ENCODE peak calls at places on chromosomes 4 and X, in nine cellular contexts. One of them, this sample, is unnamed.

GRCh38 chr4:125316391-125316780 is 1.6 kb downstream of the FAT4 start:
- DNase-seq in NCI-H748 treated with DMSO at 0.1 percent for 48 hours: no peak
- DNase-seq in Right ventricle myocardium superior: peak
- DNase-seq in activated CD4-positive, alpha-beta T cell treated with anti-CD3 and anti-CD28 coated beads for 24 hours: no peak
- DNase-seq in aorta: peak
- DNase-seq in DMS153: peak
- DNase-seq in HuH-7: no peak
- DNase-seq in A549: peak
- DNase-seq in ELR: peak
- DNase-seq in this sample: peak

GRCh38 chrX:13888284-13888683 is 71.4 kb upstream of the GPM6B start:
- DNase-seq in NCI-H748 treated with DMSO at 0.1 percent for 48 hours: no peak
- DNase-seq in A549: no peak
- DNase-seq in activated CD4-positive, alpha-beta T cell treated with anti-CD3 and anti-CD28 coated beads for 24 hours: no peak
- DNase-seq in DMS153: peak
- DNase-seq in Right ventricle myocardium superior: no peak
- DNase-seq in ELR: no peak
- DNase-seq in HuH-7: no peak
- DNase-seq in aorta: no peak
- DNase-seq in this sample: no peak

GRCh38 chr4:108536577-108536976 is 83.8 kb upstream of the RPL34 start:
- DNase-seq in HuH-7: no peak
- DNase-seq in aorta: no peak
- DNase-seq in NCI-H748 treated with DMSO at 0.1 percent for 48 hours: no peak
- DNase-seq in DMS153: peak
- DNase-seq in Right ventricle myocardium superior: no peak
- DNase-seq in ELR: no peak
- DNase-seq in A549: no peak
- DNase-seq in activated CD4-positive, alpha-beta T cell treated with anti-CD3 and anti-CD28 coated beads for 24 hours: no peak
- DNase-seq in this sample: no peak

GRCh38 chr4:28421221-28421620 is 1560.6 kb downstream of the STIM2 start:
- DNase-seq in Right ventricle myocardium superior: no peak
- DNase-seq in A549: no peak
- DNase-seq in aorta: no peak
- DNase-seq in activated CD4-positive, alpha-beta T cell treated with anti-CD3 and anti-CD28 coated beads for 24 hours: no peak
- DNase-seq in HuH-7: no peak
- DNase-seq in NCI-H748 treated with DMSO at 0.1 percent for 48 hours: no peak
- DNase-seq in ELR: no peak
- DNase-seq in DMS153: no peak
- DNase-seq in this sample: no peak

GRCh38 chrX:19121898-19122640 is at the start of gene ADGRG2:
- DNase-seq in activated CD4-positive, alpha-beta T cell treated with anti-CD3 and anti-CD28 coated beads for 24 hours: no peak
- DNase-seq in HuH-7: peak
- DNase-seq in aorta: peak
- DNase-seq in NCI-H748 treated with DMSO at 0.1 percent for 48 hours: no peak
- DNase-seq in A549: peak
- DNase-seq in DMS153: no peak
- DNase-seq in ELR: peak
- DNase-seq in Right ventricle myocardium superior: peak
- DNase-seq in this sample: peak

GRCh38 chrX:40471965-40472648 is 108.7 kb upstream of the ATP6AP2 start:
- DNase-seq in NCI-H748 treated with DMSO at 0.1 percent for 48 hours: peak
- DNase-seq in ELR: peak
- DNase-seq in Right ventricle myocardium superior: no peak
- DNase-seq in DMS153: peak
- DNase-seq in activated CD4-positive, alpha-beta T cell treated with anti-CD3 and anti-CD28 coated beads for 24 hours: no peak
- DNase-seq in aorta: peak
- DNase-seq in A549: peak
- DNase-seq in HuH-7: peak
- DNase-seq in this sample: no peak

GRCh38 chr4:119585771-119586170 is 42.8 kb downstream of the PDE5A start:
- DNase-seq in NCI-H748 treated with DMSO at 0.1 percent for 48 hours: no peak
- DNase-seq in Right ventricle myocardium superior: no peak
- DNase-seq in aorta: no peak
- DNase-seq in ELR: peak
- DNase-seq in DMS153: no peak
- DNase-seq in HuH-7: no peak
- DNase-seq in A549: no peak
- DNase-seq in activated CD4-positive, alpha-beta T cell treated with anti-CD3 and anti-CD28 coated beads for 24 hours: no peak
- DNase-seq in this sample: peak

GRCh38 chrX:13013353-13014110 is 30.9 kb downstream of the FAM9C start:
- DNase-seq in activated CD4-positive, alpha-beta T cell treated with anti-CD3 and anti-CD28 coated beads for 24 hours: no peak
- DNase-seq in ELR: no peak
- DNase-seq in Right ventricle myocardium superior: no peak
- DNase-seq in HuH-7: no peak
- DNase-seq in aorta: no peak
- DNase-seq in DMS153: peak
- DNase-seq in NCI-H748 treated with DMSO at 0.1 percent for 48 hours: no peak
- DNase-seq in A549: peak
- DNase-seq in this sample: no peak

GRCh38 chrX:107674480-107675364 is 46.4 kb downstream of the PRPS1 start:
- DNase-seq in DMS153: no peak
- DNase-seq in NCI-H748 treated with DMSO at 0.1 percent for 48 hours: no peak
- DNase-seq in A549: no peak
- DNase-seq in Right ventricle myocardium superior: peak
- DNase-seq in activated CD4-positive, alpha-beta T cell treated with anti-CD3 and anti-CD28 coated beads for 24 hours: no peak
- DNase-seq in HuH-7: no peak
- DNase-seq in ELR: peak
- DNase-seq in aorta: peak
- DNase-seq in this sample: peak

GRCh38 chr4:48212165-48212564 is 57.5 kb downstream of the TEC start:
- DNase-seq in Right ventricle myocardium superior: no peak
- DNase-seq in DMS153: no peak
- DNase-seq in A549: no peak
- DNase-seq in activated CD4-positive, alpha-beta T cell treated with anti-CD3 and anti-CD28 coated beads for 24 hours: no peak
- DNase-seq in NCI-H748 treated with DMSO at 0.1 percent for 48 hours: no peak
- DNase-seq in ELR: no peak
- DNase-seq in aorta: no peak
- DNase-seq in HuH-7: no peak
- DNase-seq in this sample: no peak

GRCh38 chr4:83546796-83547195 is 10.9 kb downstream of the GPAT3 start:
- DNase-seq in HuH-7: no peak
- DNase-seq in ELR: no peak
- DNase-seq in Right ventricle myocardium superior: no peak
- DNase-seq in activated CD4-positive, alpha-beta T cell treated with anti-CD3 and anti-CD28 coated beads for 24 hours: no peak
- DNase-seq in NCI-H748 treated with DMSO at 0.1 percent for 48 hours: no peak
- DNase-seq in aorta: no peak
- DNase-seq in DMS153: no peak
- DNase-seq in A549: no peak
- DNase-seq in this sample: no peak

GRCh38 chrX:153635788-153636668 is 11.0 kb upstream of the DUSP9 start:
- DNase-seq in A549: peak
- DNase-seq in DMS153: peak
- DNase-seq in aorta: peak
- DNase-seq in Right ventricle myocardium superior: no peak
- DNase-seq in HuH-7: peak
- DNase-seq in NCI-H748 treated with DMSO at 0.1 percent for 48 hours: no peak
- DNase-seq in activated CD4-positive, alpha-beta T cell treated with anti-CD3 and anti-CD28 coated beads for 24 hours: no peak
- DNase-seq in ELR: peak
- DNase-seq in this sample: peak

GRCh38 chr4:5884804-5885203 is 8.1 kb downstream of the CRMP1 start:
- DNase-seq in Right ventricle myocardium superior: no peak
- DNase-seq in aorta: no peak
- DNase-seq in A549: no peak
- DNase-seq in DMS153: no peak
- DNase-seq in ELR: no peak
- DNase-seq in HuH-7: no peak
- DNase-seq in activated CD4-positive, alpha-beta T cell treated with anti-CD3 and anti-CD28 coated beads for 24 hours: no peak
- DNase-seq in NCI-H748 treated with DMSO at 0.1 percent for 48 hours: peak
- DNase-seq in this sample: no peak

GRCh38 chrX:148609766-148610698 is 109.6 kb downstream of the AFF2 start:
- DNase-seq in activated CD4-positive, alpha-beta T cell treated with anti-CD3 and anti-CD28 coated beads for 24 hours: no peak
- DNase-seq in ELR: no peak
- DNase-seq in HuH-7: no peak
- DNase-seq in DMS153: peak
- DNase-seq in Right ventricle myocardium superior: no peak
- DNase-seq in aorta: no peak
- DNase-seq in NCI-H748 treated with DMSO at 0.1 percent for 48 hours: no peak
- DNase-seq in A549: no peak
- DNase-seq in this sample: peak

GRCh38 chr4:127124919-127125318 is 507.8 kb upstream of the INTU start:
- DNase-seq in HuH-7: no peak
- DNase-seq in DMS153: no peak
- DNase-seq in activated CD4-positive, alpha-beta T cell treated with anti-CD3 and anti-CD28 coated beads for 24 hours: no peak
- DNase-seq in A549: no peak
- DNase-seq in NCI-H748 treated with DMSO at 0.1 percent for 48 hours: no peak
- DNase-seq in Right ventricle myocardium superior: no peak
- DNase-seq in aorta: no peak
- DNase-seq in ELR: peak
- DNase-seq in this sample: no peak

GRCh38 chr4:150389896-150390530 is 191.9 kb upstream of the MAB21L2 start:
- DNase-seq in aorta: no peak
- DNase-seq in Right ventricle myocardium superior: no peak
- DNase-seq in NCI-H748 treated with DMSO at 0.1 percent for 48 hours: no peak
- DNase-seq in ELR: no peak
- DNase-seq in activated CD4-positive, alpha-beta T cell treated with anti-CD3 and anti-CD28 coated beads for 24 hours: no peak
- DNase-seq in A549: no peak
- DNase-seq in HuH-7: no peak
- DNase-seq in DMS153: no peak
- DNase-seq in this sample: no peak

GRCh38 chrX:43005561-43005960 is 227.6 kb upstream of the PPP1R2C start:
- DNase-seq in Right ventricle myocardium superior: no peak
- DNase-seq in NCI-H748 treated with DMSO at 0.1 percent for 48 hours: no peak
- DNase-seq in HuH-7: no peak
- DNase-seq in activated CD4-positive, alpha-beta T cell treated with anti-CD3 and anti-CD28 coated beads for 24 hours: no peak
- DNase-seq in ELR: no peak
- DNase-seq in A549: no peak
- DNase-seq in DMS153: no peak
- DNase-seq in aorta: no peak
- DNase-seq in this sample: no peak

GRCh38 chrX:128464091-128464490 is 411.9 kb upstream of the ACTRT1 start:
- DNase-seq in activated CD4-positive, alpha-beta T cell treated with anti-CD3 and anti-CD28 coated beads for 24 hours: no peak
- DNase-seq in Right ventricle myocardium superior: no peak
- DNase-seq in aorta: no peak
- DNase-seq in ELR: no peak
- DNase-seq in NCI-H748 treated with DMSO at 0.1 percent for 48 hours: no peak
- DNase-seq in A549: peak
- DNase-seq in HuH-7: peak
- DNase-seq in DMS153: no peak
- DNase-seq in this sample: no peak

GRCh38 chr4:47553329-47554125 is 68.5 kb downstream of the ATP10D start:
- DNase-seq in DMS153: no peak
- DNase-seq in aorta: no peak
- DNase-seq in A549: no peak
- DNase-seq in activated CD4-positive, alpha-beta T cell treated with anti-CD3 and anti-CD28 coated beads for 24 hours: no peak
- DNase-seq in NCI-H748 treated with DMSO at 0.1 percent for 48 hours: no peak
- DNase-seq in ELR: peak
- DNase-seq in HuH-7: no peak
- DNase-seq in Right ventricle myocardium superior: no peak
- DNase-seq in this sample: no peak

GRCh38 chr4:138099385-138099784 is 142.8 kb downstream of the SLC7A11 start:
- DNase-seq in HuH-7: no peak
- DNase-seq in Right ventricle myocardium superior: no peak
- DNase-seq in A549: no peak
- DNase-seq in DMS153: no peak
- DNase-seq in aorta: no peak
- DNase-seq in activated CD4-positive, alpha-beta T cell treated with anti-CD3 and anti-CD28 coated beads for 24 hours: no peak
- DNase-seq in ELR: no peak
- DNase-seq in NCI-H748 treated with DMSO at 0.1 percent for 48 hours: no peak
- DNase-seq in this sample: no peak

GRCh38 chr4:14607578-14607977 is 394.7 kb upstream of the CPEB2 start:
- DNase-seq in HuH-7: no peak
- DNase-seq in aorta: no peak
- DNase-seq in A549: no peak
- DNase-seq in ELR: peak
- DNase-seq in NCI-H748 treated with DMSO at 0.1 percent for 48 hours: no peak
- DNase-seq in DMS153: no peak
- DNase-seq in activated CD4-positive, alpha-beta T cell treated with anti-CD3 and anti-CD28 coated beads for 24 hours: no peak
- DNase-seq in Right ventricle myocardium superior: no peak
- DNase-seq in this sample: peak

GRCh38 chr4:3470244-3471097 is 7.4 kb downstream of the DOK7 start:
- DNase-seq in ELR: peak
- DNase-seq in aorta: no peak
- DNase-seq in activated CD4-positive, alpha-beta T cell treated with anti-CD3 and anti-CD28 coated beads for 24 hours: no peak
- DNase-seq in HuH-7: no peak
- DNase-seq in A549: no peak
- DNase-seq in Right ventricle myocardium superior: peak
- DNase-seq in DMS153: no peak
- DNase-seq in NCI-H748 treated with DMSO at 0.1 percent for 48 hours: no peak
- DNase-seq in this sample: peak

GRCh38 chr4:3287972-3288570 is 4.8 kb upstream of the RGS12 start:
- DNase-seq in DMS153: no peak
- DNase-seq in HuH-7: no peak
- DNase-seq in aorta: no peak
- DNase-seq in NCI-H748 treated with DMSO at 0.1 percent for 48 hours: no peak
- DNase-seq in A549: no peak
- DNase-seq in Right ventricle myocardium superior: peak
- DNase-seq in ELR: no peak
- DNase-seq in activated CD4-positive, alpha-beta T cell treated with anti-CD3 and anti-CD28 coated beads for 24 hours: no peak
- DNase-seq in this sample: no peak

GRCh38 chr4:26048378-26048882 is 134.4 kb downstream of the SMIM20 start:
- DNase-seq in A549: no peak
- DNase-seq in activated CD4-positive, alpha-beta T cell treated with anti-CD3 and anti-CD28 coated beads for 24 hours: no peak
- DNase-seq in Right ventricle myocardium superior: peak
- DNase-seq in DMS153: no peak
- DNase-seq in ELR: peak
- DNase-seq in aorta: peak
- DNase-seq in NCI-H748 treated with DMSO at 0.1 percent for 48 hours: no peak
- DNase-seq in HuH-7: no peak
- DNase-seq in this sample: peak

GRCh38 chr4:140144937-140145336 is 9.0 kb downstream of the MAML3 start:
- DNase-seq in DMS153: no peak
- DNase-seq in HuH-7: no peak
- DNase-seq in aorta: no peak
- DNase-seq in NCI-H748 treated with DMSO at 0.1 percent for 48 hours: no peak
- DNase-seq in Right ventricle myocardium superior: no peak
- DNase-seq in A549: no peak
- DNase-seq in ELR: no peak
- DNase-seq in activated CD4-positive, alpha-beta T cell treated with anti-CD3 and anti-CD28 coated beads for 24 hours: no peak
- DNase-seq in this sample: no peak

GRCh38 chr4:128831526-128832252 is 22.2 kb downstream of the JADE1 start:
- DNase-seq in NCI-H748 treated with DMSO at 0.1 percent for 48 hours: peak
- DNase-seq in HuH-7: no peak
- DNase-seq in Right ventricle myocardium superior: no peak
- DNase-seq in aorta: no peak
- DNase-seq in DMS153: peak
- DNase-seq in A549: peak
- DNase-seq in ELR: no peak
- DNase-seq in activated CD4-positive, alpha-beta T cell treated with anti-CD3 and anti-CD28 coated beads for 24 hours: no peak
- DNase-seq in this sample: no peak

GRCh38 chrX:48945517-48946348 is 11.7 kb downstream of the OTUD5 start:
- DNase-seq in NCI-H748 treated with DMSO at 0.1 percent for 48 hours: peak
- DNase-seq in Right ventricle myocardium superior: peak
- DNase-seq in HuH-7: peak
- DNase-seq in A549: peak
- DNase-seq in ELR: peak
- DNase-seq in DMS153: no peak
- DNase-seq in activated CD4-positive, alpha-beta T cell treated with anti-CD3 and anti-CD28 coated beads for 24 hours: peak
- DNase-seq in aorta: peak
- DNase-seq in this sample: peak

GRCh38 chr4:152680988-152681731 is 1.4 kb upstream of the TMEM154 start:
- DNase-seq in Right ventricle myocardium superior: no peak
- DNase-seq in ELR: peak
- DNase-seq in A549: peak
- DNase-seq in HuH-7: no peak
- DNase-seq in aorta: no peak
- DNase-seq in activated CD4-positive, alpha-beta T cell treated with anti-CD3 and anti-CD28 coated beads for 24 hours: no peak
- DNase-seq in NCI-H748 treated with DMSO at 0.1 percent for 48 hours: peak
- DNase-seq in DMS153: no peak
- DNase-seq in this sample: peak

GRCh38 chr4:74370912-74371311 is 6.0 kb downstream of the EREG start:
- DNase-seq in ELR: peak
- DNase-seq in A549: peak
- DNase-seq in activated CD4-positive, alpha-beta T cell treated with anti-CD3 and anti-CD28 coated beads for 24 hours: no peak
- DNase-seq in DMS153: no peak
- DNase-seq in HuH-7: peak
- DNase-seq in NCI-H748 treated with DMSO at 0.1 percent for 48 hours: no peak
- DNase-seq in aorta: no peak
- DNase-seq in Right ventricle myocardium superior: no peak
- DNase-seq in this sample: peak

GRCh38 chrX:20309796-20310195 is 43.1 kb upstream of the RPS6KA3 start:
- DNase-seq in aorta: no peak
- DNase-seq in DMS153: no peak
- DNase-seq in activated CD4-positive, alpha-beta T cell treated with anti-CD3 and anti-CD28 coated beads for 24 hours: no peak
- DNase-seq in HuH-7: no peak
- DNase-seq in A549: no peak
- DNase-seq in NCI-H748 treated with DMSO at 0.1 percent for 48 hours: no peak
- DNase-seq in Right ventricle myocardium superior: no peak
- DNase-seq in ELR: no peak
- DNase-seq in this sample: peak

GRCh38 chrX:75226280-75226679 is 47.6 kb upstream of the UPRT start:
- DNase-seq in HuH-7: no peak
- DNase-seq in ELR: no peak
- DNase-seq in activated CD4-positive, alpha-beta T cell treated with anti-CD3 and anti-CD28 coated beads for 24 hours: no peak
- DNase-seq in DMS153: no peak
- DNase-seq in Right ventricle myocardium superior: no peak
- DNase-seq in A549: no peak
- DNase-seq in aorta: no peak
- DNase-seq in NCI-H748 treated with DMSO at 0.1 percent for 48 hours: no peak
- DNase-seq in this sample: no peak